ENCODE peak calls at places on chromosomes 1 and 21, in four cellular contexts. One of them, this sample, is unnamed.

GRCh38 chr1:41322835-41323234 is 38.4 kb upstream of the FOXO6 start:
- DNase-seq in epithelial cell of esophagus: peak; percentile 39
- DNase-seq in GM12865: peak; percentile 68
- DNase-seq in SHP77: peak; percentile 64
- DNase-seq in this sample: no peak

GRCh38 chr1:84842748-84843231 is 50.2 kb downstream of the LPAR3 start:
- DNase-seq in SHP77: no peak
- DNase-seq in GM12865: no peak
- DNase-seq in epithelial cell of esophagus: peak; percentile 95
- DNase-seq in this sample: no peak

GRCh38 chr1:160370561-160371345 is 3.9 kb downstream of the NHLH1 start:
- DNase-seq in SHP77: no peak
- DNase-seq in epithelial cell of esophagus: no peak
- DNase-seq in GM12865: no peak
- DNase-seq in this sample: no peak

GRCh38 chr1:36802018-36802417 is 232.3 kb downstream of the GRIK3 start:
- DNase-seq in epithelial cell of esophagus: peak; percentile 5
- DNase-seq in GM12865: no peak
- DNase-seq in SHP77: no peak
- DNase-seq in this sample: no peak

GRCh38 chr1:194289569-194290266 is 1103.3 kb upstream of the B3GALT2 start:
- DNase-seq in GM12865: peak; percentile 52
- DNase-seq in epithelial cell of esophagus: no peak
- DNase-seq in SHP77: no peak
- DNase-seq in this sample: no peak

GRCh38 chr1:234748713-234749112 is 138.7 kb upstream of the IRF2BP2 start:
- DNase-seq in SHP77: no peak
- DNase-seq in epithelial cell of esophagus: no peak
- DNase-seq in GM12865: no peak
- DNase-seq in this sample: no peak

GRCh38 chr1:54542120-54542961 is 5.7 kb upstream of the ACOT11 start:
- DNase-seq in epithelial cell of esophagus: peak; percentile 95
- DNase-seq in SHP77: peak; percentile 60
- DNase-seq in GM12865: peak; percentile 65
- DNase-seq in this sample: no peak

GRCh38 chr1:210841926-210842625 is 291.9 kb downstream of the KCNH1 start:
- DNase-seq in SHP77: no peak
- DNase-seq in GM12865: no peak
- DNase-seq in epithelial cell of esophagus: no peak
- DNase-seq in this sample: no peak

GRCh38 chr1:153957744-153958110 is 685 bp downstream of the CRTC2 start:
- DNase-seq in GM12865: peak; percentile 77
- DNase-seq in SHP77: no peak
- DNase-seq in epithelial cell of esophagus: no peak
- DNase-seq in this sample: no peak

GRCh38 chr1:224377676-224378006 is 21.0 kb downstream of the CNIH4 start:
- DNase-seq in SHP77: no peak
- DNase-seq in epithelial cell of esophagus: peak; percentile 64
- DNase-seq in GM12865: peak; percentile 77
- DNase-seq in this sample: no peak

GRCh38 chr1:153946622-153947246 is at the start of gene DENND4B:
- DNase-seq in GM12865: peak; percentile 92
- DNase-seq in SHP77: peak; percentile 87
- DNase-seq in epithelial cell of esophagus: peak; percentile 75
- DNase-seq in this sample: no peak

GRCh38 chr1:100811808-100812207 is 82.8 kb downstream of the EXTL2 start:
- DNase-seq in SHP77: no peak
- DNase-seq in GM12865: no peak
- DNase-seq in epithelial cell of esophagus: no peak
- DNase-seq in this sample: no peak

GRCh38 chr1:111743679-111744101 is 4.5 kb upstream of the INKA2 start:
- DNase-seq in GM12865: no peak
- DNase-seq in SHP77: no peak
- DNase-seq in epithelial cell of esophagus: no peak
- DNase-seq in this sample: no peak

GRCh38 chr1:45864124-45864721 is 60.8 kb downstream of the MAST2 start:
- DNase-seq in GM12865: no peak
- DNase-seq in epithelial cell of esophagus: peak; percentile 9
- DNase-seq in SHP77: peak; percentile 9
- DNase-seq in this sample: no peak

GRCh38 chr1:244163861-244164562 is 112.9 kb downstream of the ZBTB18 start:
- DNase-seq in epithelial cell of esophagus: peak; percentile 95
- DNase-seq in GM12865: no peak
- DNase-seq in SHP77: no peak
- DNase-seq in this sample: peak; percentile 88

GRCh38 chr1:11355594-11356467 is 82.8 kb downstream of the UBIAD1 start:
- DNase-seq in GM12865: no peak
- DNase-seq in epithelial cell of esophagus: no peak
- DNase-seq in SHP77: no peak
- DNase-seq in this sample: no peak

GRCh38 chr1:84352298-84353106 is 45.8 kb upstream of the DNASE2B start:
- DNase-seq in SHP77: no peak
- DNase-seq in GM12865: no peak
- DNase-seq in epithelial cell of esophagus: no peak
- DNase-seq in this sample: no peak

GRCh38 chr1:10555635-10556429 is 81.1 kb downstream of the PEX14 start:
- DNase-seq in SHP77: no peak
- DNase-seq in epithelial cell of esophagus: peak; percentile 66
- DNase-seq in GM12865: peak; percentile 59
- DNase-seq in this sample: no peak

GRCh38 chr21:26117324-26117971 is 53.1 kb downstream of the APP start:
- DNase-seq in GM12865: peak; percentile 32
- DNase-seq in SHP77: no peak
- DNase-seq in epithelial cell of esophagus: no peak
- DNase-seq in this sample: no peak

GRCh38 chr1:52727956-52728656 is 1.9 kb downstream of the ZYG11B start:
- DNase-seq in epithelial cell of esophagus: peak; percentile 51
- DNase-seq in GM12865: no peak
- DNase-seq in SHP77: no peak
- DNase-seq in this sample: no peak

GRCh38 chr1:43324810-43325209 is 12.8 kb upstream of the MPL start:
- DNase-seq in epithelial cell of esophagus: no peak
- DNase-seq in GM12865: no peak
- DNase-seq in SHP77: no peak
- DNase-seq in this sample: no peak

GRCh38 chr1:5769146-5769545 is 223.1 kb downstream of the NPHP4 start:
- DNase-seq in SHP77: no peak
- DNase-seq in GM12865: no peak
- DNase-seq in epithelial cell of esophagus: no peak
- DNase-seq in this sample: no peak

GRCh38 chr1:175377394-175377793 is 184.8 kb upstream of the KIAA0040 start:
- DNase-seq in epithelial cell of esophagus: no peak
- DNase-seq in SHP77: no peak
- DNase-seq in GM12865: no peak
- DNase-seq in this sample: no peak

GRCh38 chr1:87560961-87561360 is 232.3 kb downstream of the LMO4 start:
- DNase-seq in GM12865: no peak
- DNase-seq in SHP77: no peak
- DNase-seq in epithelial cell of esophagus: no peak
- DNase-seq in this sample: no peak

GRCh38 chr1:115977481-115978258 is 1.4 kb downstream of the SLC22A15 start:
- DNase-seq in SHP77: no peak
- DNase-seq in GM12865: no peak
- DNase-seq in epithelial cell of esophagus: peak; percentile 97
- DNase-seq in this sample: no peak